ENCODE peak calls at places on chromosomes 6 and 20, in ten cellular contexts. C is myocyte; W is activated T-helper 1 cell treated with anti-CD3 and anti-CD28 coated beads, Interleukin-2, amount 50 U/mL, for 16 hours; K is activated CD4-positive, alpha-beta T cell treated with anti-CD3 and anti-CD28 coated beads, Interleukin-2, amount 10 ng/mL, durations not matched to agents 7 days and 5 days; I is NCI-H748 treated with DMSO at 0.1 percent for 48 hours; O is H4; S is lower lobe of right lung; J is GF-D8; X is kidney tubule cell; L is GM23248. A is an unnamed sample.
A peak's percentile ranks its signal among the peaks of the same experiment; 100 is the strongest.

GRCh38 chr20:14481863-14482262 is 144.5 kb upstream of the FLRT3 start:
- DNase-seq in C (peak; percentile 36), W (no peak), K (no peak), I (no peak), O (no peak), S (no peak), J (no peak), X (peak; percentile 50), L (peak; percentile 88), A (peak; percentile 50)

GRCh38 chr6:95404777-95405176 is 172.6 kb upstream of the MANEA start:
- DNase-seq in C (no peak), W (no peak), K (no peak), I (no peak), O (no peak), S (no peak), J (no peak), X (no peak), L (no peak), A (no peak)

GRCh38 chr6:48983377-48983776 is 479.7 kb downstream of the MMUT start:
- DNase-seq in C (no peak), W (no peak), K (no peak), I (no peak), O (no peak), S (no peak), J (no peak), X (no peak), L (no peak), A (no peak)

GRCh38 chr20:38889050-38889449 is 37.2 kb upstream of the FAM83D start:
- DNase-seq in C (no peak), W (no peak), K (no peak), I (no peak), O (no peak), S (no peak), J (no peak), X (no peak), L (no peak), A (no peak)

GRCh38 chr6:73579851-73580246 is 59.0 kb upstream of the EEF1A1 start:
- DNase-seq in C (peak; percentile 88), W (no peak), K (no peak), I (no peak), O (peak; percentile 70), S (no peak), J (peak; percentile 61), X (peak; percentile 87), L (peak; percentile 92), A (peak; percentile 73)

GRCh38 chr20:16574656-16575355 is 1.6 kb upstream of the KIF16B start:
- DNase-seq in C (peak; percentile 87), W (peak; percentile 36), K (peak; percentile 84), I (peak; percentile 58), O (peak; percentile 77), S (peak; percentile 94), J (peak; percentile 74), X (peak; percentile 90), L (peak; percentile 79), A (peak; percentile 97)

GRCh38 chr6:46655803-46656202 is 3.0 kb downstream of the SLC25A27 start:
- DNase-seq in C (no peak), W (no peak), K (no peak), I (no peak), O (peak; percentile 33), S (no peak), J (no peak), X (peak; percentile 5), L (no peak), A (no peak)

GRCh38 chr20:38203337-38204003 is 38.4 kb upstream of the TGM2 start:
- DNase-seq in C (no peak), W (no peak), K (no peak), I (no peak), O (no peak), S (no peak), J (no peak), X (no peak), L (no peak), A (no peak)

GRCh38 chr20:35042268-35042667 is 50.3 kb downstream of the TRPC4AP start:
- DNase-seq in C (no peak), W (no peak), K (no peak), I (no peak), O (no peak), S (no peak), J (no peak), X (no peak), L (no peak), A (no peak)

GRCh38 chr6:108797951-108798671 is 50.1 kb upstream of the ARMC2 start:
- DNase-seq in C (no peak), W (no peak), K (no peak), I (no peak), O (no peak), S (no peak), J (no peak), X (peak; percentile 99), L (no peak), A (no peak)

GRCh38 chr6:10278786-10279185 is 136.1 kb downstream of the TFAP2A start:
- DNase-seq in C (peak; percentile 14), W (no peak), K (no peak), I (no peak), O (no peak), S (no peak), J (no peak), X (no peak), L (no peak), A (no peak)